ENCODE peak calls at places on chromosomes 1 and 21, in eight cellular contexts. P, I, D, H, S, A, T and Y are unnamed samples.

GRCh38 chr1:109658533-109659051 is 2.7 kb downstream of the GSTM4 start:
- DNase-seq in P (no peak), I (peak; percentile 9), D (no peak), H (no peak), S (peak; percentile 7), A (no peak), T (no peak), Y (no peak)

GRCh38 chr1:245986404-245987221 is 520.5 kb downstream of the SMYD3 start:
- DNase-seq in P (no peak), I (no peak), D (no peak), H (peak; percentile 73), S (no peak), A (no peak), T (peak; percentile 67), Y (no peak)

GRCh38 chr1:6501414-6501813 is 9.9 kb upstream of the PLEKHG5 start:
- DNase-seq in P (no peak), I (no peak), D (no peak), H (no peak), S (no peak), A (no peak), T (no peak), Y (no peak)

GRCh38 chr1:20530261-20530660 is 22.1 kb upstream of the FAM43B start:
- DNase-seq in P (no peak), I (no peak), D (no peak), H (no peak), S (no peak), A (no peak), T (no peak), Y (no peak)

GRCh38 chr1:176252191-176252590 is 45.1 kb upstream of the COP1 start:
- DNase-seq in P (no peak), I (no peak), D (no peak), H (no peak), S (no peak), A (no peak), T (no peak), Y (no peak)

GRCh38 chr21:39715804-39716397 is 29.1 kb upstream of the IGSF5 start:
- DNase-seq in P (peak; percentile 65), I (peak; percentile 38), D (no peak), H (peak; percentile 16), S (peak; percentile 33), A (peak; percentile 74), T (peak; percentile 8), Y (peak; percentile 38)

GRCh38 chr1:14413809-14414208 is 184.7 kb upstream of the KAZN start:
- DNase-seq in P (no peak), I (no peak), D (no peak), H (peak; percentile 12), S (no peak), A (no peak), T (peak; percentile 13), Y (no peak)

GRCh38 chr1:32798191-32798590 is 19.0 kb downstream of the YARS1 start:
- DNase-seq in P (no peak), I (no peak), D (no peak), H (peak; percentile 57), S (no peak), A (no peak), T (no peak), Y (no peak)

GRCh38 chr1:65674522-65674921 is 118.2 kb upstream of the PDE4B start:
- DNase-seq in P (no peak), I (no peak), D (no peak), H (no peak), S (no peak), A (no peak), T (no peak), Y (no peak)

GRCh38 chr1:16183157-16183556 is 27.3 kb upstream of the EPHA2 start:
- DNase-seq in P (no peak), I (peak; percentile 73), D (no peak), H (peak; percentile 52), S (no peak), A (no peak), T (no peak), Y (no peak)

GRCh38 chr21:31911138-31911907 is 38.5 kb downstream of the HUNK start:
- DNase-seq in P (no peak), I (no peak), D (no peak), H (peak; percentile 41), S (no peak), A (no peak), T (no peak), Y (no peak)

GRCh38 chr1:25194054-25194453 is 38.2 kb downstream of the SYF2 start:
- DNase-seq in P (no peak), I (no peak), D (no peak), H (no peak), S (no peak), A (no peak), T (no peak), Y (no peak)

GRCh38 chr1:74502432-74502831 is 10.0 kb downstream of the LRRC53 start:
- DNase-seq in P (no peak), I (no peak), D (peak; percentile 29), H (no peak), S (no peak), A (peak; percentile 13), T (peak; percentile 4), Y (no peak)

GRCh38 chr1:172134087-172134731 is 286.3 kb upstream of the C1orf105 start:
- DNase-seq in P (no peak), I (no peak), D (no peak), H (no peak), S (no peak), A (no peak), T (no peak), Y (no peak)

GRCh38 chr1:52678961-52679897 is 18.9 kb downstream of the COA7 start:
- DNase-seq in P (no peak), I (no peak), D (no peak), H (no peak), S (no peak), A (no peak), T (no peak), Y (no peak)

GRCh38 chr1:114750780-114751179 is 7.0 kb downstream of the CSDE1 start:
- DNase-seq in P (no peak), I (no peak), D (no peak), H (no peak), S (no peak), A (no peak), T (no peak), Y (no peak)

GRCh38 chr1:182927693-182928433 is 25.1 kb downstream of the SHCBP1L start:
- DNase-seq in P (no peak), I (no peak), D (no peak), H (no peak), S (no peak), A (no peak), T (no peak), Y (no peak)

GRCh38 chr1:165787741-165788140 is 19.1 kb upstream of the TMCO1 start:
- DNase-seq in P (no peak), I (no peak), D (no peak), H (no peak), S (no peak), A (no peak), T (no peak), Y (no peak)

GRCh38 chr21:45481977-45482898 is 60.0 kb downstream of the SLC19A1 start:
- DNase-seq in P (no peak), I (no peak), D (no peak), H (no peak), S (no peak), A (no peak), T (no peak), Y (no peak)

GRCh38 chr1:6003568-6004411 is 11.6 kb upstream of the NPHP4 start:
- DNase-seq in P (peak; percentile 92), I (no peak), D (peak; percentile 95), H (no peak), S (peak; percentile 1), A (no peak), T (no peak), Y (no peak)

GRCh38 chr1:154735061-154735800 is 127.2 kb upstream of the ADAR start:
- DNase-seq in P (no peak), I (no peak), D (no peak), H (no peak), S (no peak), A (no peak), T (no peak), Y (no peak)

GRCh38 chr21:33854604-33855003 is 61.0 kb downstream of the ATP5PO start:
- DNase-seq in P (no peak), I (no peak), D (no peak), H (no peak), S (no peak), A (no peak), T (no peak), Y (no peak)

DNA sequence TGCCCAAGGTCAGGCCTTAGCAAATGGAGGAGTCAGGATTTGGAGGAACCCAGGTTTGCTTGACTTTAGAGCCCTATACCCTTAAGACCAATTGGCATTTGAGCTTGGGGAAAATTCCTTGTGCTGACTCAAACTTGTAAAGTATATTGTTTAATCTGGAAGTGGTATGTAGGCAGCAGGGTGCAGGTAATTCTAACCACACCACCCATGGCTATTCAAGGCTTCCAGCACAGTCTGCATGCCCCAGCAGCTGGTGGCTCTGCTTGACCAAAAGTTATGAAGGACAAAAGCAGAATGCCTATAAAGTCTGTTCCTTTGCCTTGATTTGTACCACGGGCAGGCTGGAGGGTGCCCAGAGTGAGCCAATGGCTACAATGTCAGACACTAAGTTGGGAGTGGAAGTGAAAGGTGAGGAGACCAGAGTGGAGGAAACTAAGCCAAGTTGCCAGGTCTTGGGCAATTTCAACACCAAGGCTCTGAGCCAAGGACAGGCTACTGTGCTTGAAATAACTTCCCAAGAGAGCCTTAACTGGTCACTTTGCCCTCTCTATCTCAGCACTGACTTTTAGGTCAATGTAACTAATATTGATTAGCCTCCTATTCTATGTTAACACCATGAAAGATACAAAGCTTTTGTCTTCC is 4.7 kb upstream of the G0S2 start:
- DNase-seq in P (no peak), I (no peak), D (no peak), H (no peak), S (no peak), A (no peak), T (no peak), Y (no peak)
- H3K4me3 ChIP-seq in P (no peak overlapping the region), I (no peak overlapping the region), D (no peak overlapping the region), H (no peak overlapping the region), S (no peak overlapping the region), A (no peak overlapping the region), T (no peak overlapping the region), Y (no peak overlapping the region)

DNA sequence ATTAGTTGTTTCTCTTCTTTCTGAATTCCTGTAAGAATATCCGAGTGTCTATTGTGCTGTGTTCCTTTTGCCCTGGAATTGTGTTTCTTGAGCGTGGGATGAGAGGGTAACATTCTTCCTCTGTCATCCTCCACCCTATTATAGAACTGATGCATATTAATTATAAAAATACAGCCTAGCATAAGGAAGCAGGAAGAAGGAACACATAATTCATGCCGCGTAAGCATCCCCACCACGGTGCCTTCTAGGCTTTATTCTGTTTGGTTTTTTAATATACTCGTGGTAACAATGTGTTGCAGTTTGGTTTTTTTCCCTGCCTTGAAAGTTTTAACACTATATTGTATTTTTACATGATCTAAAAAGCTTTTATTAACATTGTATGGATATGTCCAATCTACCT is 65.7 kb downstream of the GALNT2 start:
- DNase-seq in P (no peak), I (no peak), D (no peak), H (no peak), S (no peak), A (no peak), T (no peak), Y (no peak)
- H3K4me3 ChIP-seq in P (no peak overlapping the region), I (no peak overlapping the region), D (no peak overlapping the region), H (no peak overlapping the region), S (no peak overlapping the region), A (no peak overlapping the region), T (no peak overlapping the region), Y (no peak overlapping the region)

GRCh38 chr1:159000070-159000409 is 9.7 kb upstream of the IFI16 start:
- DNase-seq in P (no peak), I (no peak), D (no peak), H (no peak), S (no peak), A (no peak), T (no peak), Y (no peak)
- H3K4me3 ChIP-seq in P (no peak overlapping the region), I (peak overlapping the region; percentile 12), D (no peak overlapping the region), H (peak overlapping the region; percentile 83), S (no peak overlapping the region), A (no peak overlapping the region), T (peak overlapping the region; percentile 69), Y (no peak overlapping the region)

GRCh38 chr1:192539450-192540132 is 36.0 kb upstream of the RGS1 start:
- DNase-seq in P (no peak), I (no peak), D (peak; percentile 97), H (peak; percentile 77), S (no peak), A (no peak), T (peak; percentile 94), Y (no peak)
- H3K4me3 ChIP-seq in P (no peak overlapping the region), I (no peak overlapping the region), D (no peak overlapping the region), H (no peak overlapping the region), S (no peak overlapping the region), A (no peak overlapping the region), T (no peak overlapping the region), Y (no peak overlapping the region)